ENCODE peak calls at places on chromosomes 6 and 20, in seven cellular contexts. One of them, this sample, is unnamed.
A peak's percentile ranks its signal among the peaks of the same experiment; 100 is the strongest.

GRCh38 chr6:75693534-75693933 is 55.5 kb upstream of the MYO6 start:
- DNase-seq in spleen: no peak
- DNase-seq in breast epithelium: no peak
- DNase-seq in Peyer's patch: no peak
- DNase-seq in heart left ventricle: no peak
- DNase-seq in A549: no peak
- DNase-seq in suprapubic skin: no peak
- DNase-seq in this sample: no peak

GRCh38 chr6:13303668-13304017 is 24.7 kb downstream of the TBC1D7 start:
- DNase-seq in Peyer's patch: peak; percentile 74
- DNase-seq in suprapubic skin: peak; percentile 83
- DNase-seq in A549: no peak
- DNase-seq in heart left ventricle: peak; percentile 87
- DNase-seq in breast epithelium: peak; percentile 30
- DNase-seq in spleen: peak; percentile 88
- DNase-seq in this sample: no peak

GRCh38 chr6:12344949-12345693 is 55.0 kb downstream of the EDN1 start:
- DNase-seq in A549: no peak
- DNase-seq in Peyer's patch: no peak
- DNase-seq in suprapubic skin: no peak
- DNase-seq in breast epithelium: no peak
- DNase-seq in spleen: no peak
- DNase-seq in heart left ventricle: no peak
- DNase-seq in this sample: no peak

GRCh38 chr6:43280234-43280633 is 17.8 kb upstream of the SLC22A7 start:
- DNase-seq in A549: no peak
- DNase-seq in suprapubic skin: no peak
- DNase-seq in breast epithelium: no peak
- DNase-seq in Peyer's patch: no peak
- DNase-seq in spleen: no peak
- DNase-seq in heart left ventricle: peak; percentile 31
- DNase-seq in this sample: no peak

GRCh38 chr6:48881551-48881950 is 581.5 kb downstream of the MMUT start:
- DNase-seq in suprapubic skin: no peak
- DNase-seq in breast epithelium: no peak
- DNase-seq in heart left ventricle: no peak
- DNase-seq in spleen: no peak
- DNase-seq in A549: no peak
- DNase-seq in Peyer's patch: no peak
- DNase-seq in this sample: no peak

GRCh38 chr20:45951474-45951873 is 17.0 kb downstream of the PCIF1 start:
- DNase-seq in suprapubic skin: no peak
- DNase-seq in breast epithelium: no peak
- DNase-seq in spleen: no peak
- DNase-seq in Peyer's patch: no peak
- DNase-seq in heart left ventricle: no peak
- DNase-seq in A549: no peak
- DNase-seq in this sample: no peak

GRCh38 chr6:16700202-16700997 is 60.9 kb downstream of the ATXN1 start:
- DNase-seq in heart left ventricle: no peak
- DNase-seq in spleen: no peak
- DNase-seq in breast epithelium: no peak
- DNase-seq in A549: no peak
- DNase-seq in Peyer's patch: no peak
- DNase-seq in suprapubic skin: no peak
- DNase-seq in this sample: no peak

GRCh38 chr20:48189177-48189576 is 403.9 kb upstream of the SULF2 start:
- DNase-seq in suprapubic skin: no peak
- DNase-seq in Peyer's patch: no peak
- DNase-seq in breast epithelium: no peak
- DNase-seq in spleen: no peak
- DNase-seq in A549: peak; percentile 28
- DNase-seq in heart left ventricle: no peak
- DNase-seq in this sample: no peak

GRCh38 chr6:73704260-73704659 is 8.3 kb downstream of the CD109 start:
- DNase-seq in suprapubic skin: peak; percentile 80
- DNase-seq in breast epithelium: peak; percentile 26
- DNase-seq in heart left ventricle: no peak
- DNase-seq in spleen: no peak
- DNase-seq in A549: peak; percentile 38
- DNase-seq in Peyer's patch: no peak
- DNase-seq in this sample: no peak

GRCh38 chr6:21992178-21992967 is 304.5 kb downstream of the PRL start:
- DNase-seq in heart left ventricle: no peak
- DNase-seq in A549: no peak
- DNase-seq in Peyer's patch: no peak
- DNase-seq in suprapubic skin: no peak
- DNase-seq in breast epithelium: no peak
- DNase-seq in spleen: no peak
- DNase-seq in this sample: peak; percentile 25

GRCh38 chr6:39790772-39791171 is 1.4 kb upstream of the DAAM2 start:
- DNase-seq in breast epithelium: no peak
- DNase-seq in Peyer's patch: no peak
- DNase-seq in heart left ventricle: no peak
- DNase-seq in suprapubic skin: no peak
- DNase-seq in A549: no peak
- DNase-seq in spleen: no peak
- DNase-seq in this sample: no peak

GRCh38 chr6:39791311-39791710 is 865 bp upstream of the DAAM2 start:
- DNase-seq in Peyer's patch: no peak
- DNase-seq in suprapubic skin: no peak
- DNase-seq in breast epithelium: no peak
- DNase-seq in spleen: no peak
- DNase-seq in A549: no peak
- DNase-seq in heart left ventricle: no peak
- DNase-seq in this sample: no peak

GRCh38 chr6:39792501-39793450 is 600 bp downstream of the DAAM2 start:
- DNase-seq in Peyer's patch: no peak
- DNase-seq in suprapubic skin: no peak
- DNase-seq in breast epithelium: no peak
- DNase-seq in spleen: no peak
- DNase-seq in heart left ventricle: peak; percentile 66
- DNase-seq in A549: no peak
- DNase-seq in this sample: no peak

GRCh38 chr6:39793528-39793927 is 1.4 kb downstream of the DAAM2 start:
- DNase-seq in A549: no peak
- DNase-seq in Peyer's patch: no peak
- DNase-seq in breast epithelium: no peak
- DNase-seq in heart left ventricle: no peak
- DNase-seq in spleen: no peak
- DNase-seq in suprapubic skin: peak; percentile 34
- DNase-seq in this sample: no peak

DNA sequence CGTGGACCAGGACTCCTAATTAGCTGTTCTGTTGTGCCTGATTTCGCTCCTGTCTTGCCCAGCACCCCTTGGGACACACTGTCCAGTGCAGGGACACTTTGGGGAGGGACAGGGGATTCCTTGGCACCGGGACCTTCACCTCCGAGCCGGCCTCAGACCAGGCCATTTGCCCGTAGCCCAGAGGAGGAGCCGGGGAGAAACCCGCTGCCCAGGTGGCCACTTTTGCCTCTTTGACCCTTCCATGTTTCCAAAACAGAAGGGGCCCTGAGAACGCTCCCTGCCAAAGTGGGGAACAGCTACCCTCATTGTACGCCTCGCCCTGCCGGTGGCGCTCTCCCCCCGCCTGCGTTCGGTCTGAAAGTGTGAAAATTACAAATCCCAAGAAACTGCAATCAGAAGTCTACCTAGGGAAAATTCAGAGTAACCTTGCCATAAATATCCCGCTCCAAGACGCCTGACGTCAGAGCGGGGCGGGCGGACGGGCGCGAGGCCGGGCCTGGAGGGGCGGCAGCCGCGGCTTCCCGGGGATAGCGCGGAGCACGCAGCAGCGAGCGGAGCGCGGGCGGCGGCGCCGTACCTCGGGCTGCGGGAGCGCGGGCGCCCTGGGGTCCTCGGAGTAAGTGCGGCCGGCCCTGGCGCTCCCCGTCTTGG is at the start of gene DAAM2:
- DNase-seq in Peyer's patch: no peak
- DNase-seq in A549: no peak
- DNase-seq in heart left ventricle: peak; percentile 85
- DNase-seq in breast epithelium: peak; percentile 32
- DNase-seq in suprapubic skin: no peak
- DNase-seq in spleen: peak; percentile 80
- DNase-seq in this sample: no peak
- TF ChIP-seq POLR2A in Peyer's patch: no peak
- TF ChIP-seq POLR2A in A549: no peak
- TF ChIP-seq POLR2A in heart left ventricle: peak; percentile 74
- TF ChIP-seq POLR2A in breast epithelium: no peak
- TF ChIP-seq POLR2A in suprapubic skin: no peak
- TF ChIP-seq POLR2A in spleen: no peak
- TF ChIP-seq POLR2A in this sample: peak; percentile 12

DNA sequence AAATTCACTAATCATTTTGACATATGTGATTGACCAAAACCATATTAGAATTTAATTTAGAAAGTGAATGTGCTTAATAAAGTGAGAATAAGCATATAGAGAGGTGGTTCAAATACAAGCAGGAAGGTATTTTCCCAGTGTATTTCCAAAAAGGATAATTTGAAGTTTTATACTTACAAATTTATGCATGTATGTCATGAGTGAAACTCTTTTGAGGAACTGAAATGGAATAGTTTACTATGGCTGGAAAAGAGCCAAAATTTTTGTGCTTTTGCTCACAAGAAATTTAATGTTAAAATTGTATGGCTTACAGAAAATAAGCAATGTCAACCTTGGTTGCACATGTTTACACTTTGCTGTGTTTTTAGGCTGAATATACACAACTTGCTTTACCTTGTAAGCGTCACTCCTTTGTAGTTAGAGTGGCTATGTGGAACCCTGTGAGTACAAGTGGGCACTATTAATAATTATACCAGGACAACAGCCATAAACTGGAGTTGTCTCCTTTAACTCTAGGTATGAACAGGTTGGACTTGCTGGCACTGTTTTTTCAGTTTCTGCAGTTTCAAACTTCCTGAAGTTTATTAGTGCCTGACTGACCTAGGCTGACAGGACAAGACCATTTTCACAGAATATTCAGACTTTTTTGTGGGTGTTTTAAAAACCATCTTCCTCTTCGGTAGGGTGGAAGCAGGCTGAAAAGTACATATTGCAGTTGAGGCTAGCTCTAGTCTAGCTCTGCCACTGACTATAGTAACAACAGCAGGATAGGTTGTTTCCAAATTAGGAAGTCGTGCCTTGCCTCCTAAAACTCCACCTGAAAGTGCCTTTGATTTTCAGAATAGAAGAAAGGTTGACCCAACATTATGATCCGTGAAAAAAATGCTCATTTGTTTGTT is 6.0 kb downstream of the AFDN start:
- DNase-seq in breast epithelium: no peak
- DNase-seq in suprapubic skin: no peak
- DNase-seq in A549: no peak
- DNase-seq in heart left ventricle: no peak
- DNase-seq in Peyer's patch: no peak
- DNase-seq in spleen: no peak
- DNase-seq in this sample: no peak
- TF ChIP-seq POLR2A in breast epithelium: no peak
- TF ChIP-seq POLR2A in suprapubic skin: no peak
- TF ChIP-seq POLR2A in A549: no peak
- TF ChIP-seq POLR2A in heart left ventricle: no peak
- TF ChIP-seq POLR2A in Peyer's patch: no peak
- TF ChIP-seq POLR2A in spleen: no peak
- TF ChIP-seq POLR2A in this sample: no peak

DNA sequence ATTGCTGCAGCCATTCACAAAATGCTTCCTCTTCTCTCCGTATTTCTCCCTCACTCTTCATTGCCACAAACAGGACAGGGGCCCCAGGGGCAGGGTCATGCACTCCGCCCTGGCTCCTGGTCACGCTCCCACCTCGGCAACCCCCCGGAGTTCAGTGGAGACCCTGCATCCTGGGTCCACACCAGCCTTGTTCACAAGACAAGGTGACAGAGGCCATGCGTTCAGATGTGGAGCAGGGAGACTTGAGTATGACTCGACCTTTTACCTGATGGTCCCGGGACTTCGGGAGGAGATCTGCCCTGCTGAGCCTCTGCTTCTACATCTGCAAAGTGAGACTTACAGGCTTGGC is 49.4 kb downstream of the ANKRD60 start:
- DNase-seq in heart left ventricle: no peak
- DNase-seq in breast epithelium: no peak
- DNase-seq in suprapubic skin: no peak
- DNase-seq in spleen: no peak
- DNase-seq in Peyer's patch: no peak
- DNase-seq in A549: no peak
- DNase-seq in this sample: no peak
- TF ChIP-seq POLR2A in heart left ventricle: no peak
- TF ChIP-seq POLR2A in breast epithelium: no peak
- TF ChIP-seq POLR2A in suprapubic skin: no peak
- TF ChIP-seq POLR2A in spleen: no peak
- TF ChIP-seq POLR2A in Peyer's patch: no peak
- TF ChIP-seq POLR2A in A549: no peak
- TF ChIP-seq POLR2A in this sample: no peak

GRCh38 chr20:49712918-49713778 is 530 bp downstream of the B4GALT5 start:
- DNase-seq in A549: peak; percentile 27
- DNase-seq in Peyer's patch: no peak
- DNase-seq in heart left ventricle: peak; percentile 74
- DNase-seq in suprapubic skin: peak; percentile 81
- DNase-seq in spleen: peak; percentile 88
- DNase-seq in breast epithelium: peak; percentile 26
- DNase-seq in this sample: peak; percentile 36

GRCh38 chr20:49713779-49714712 is at the start of gene B4GALT5:
- DNase-seq in spleen: peak; percentile 93
- DNase-seq in breast epithelium: peak; percentile 28
- DNase-seq in suprapubic skin: peak; percentile 84
- DNase-seq in Peyer's patch: peak; percentile 55
- DNase-seq in A549: peak; percentile 41
- DNase-seq in heart left ventricle: peak; percentile 88
- DNase-seq in this sample: peak; percentile 62

GRCh38 chr20:49712118-49712517 is 1.6 kb downstream of the B4GALT5 start:
- DNase-seq in A549: no peak
- DNase-seq in Peyer's patch: no peak
- DNase-seq in breast epithelium: no peak
- DNase-seq in heart left ventricle: no peak
- DNase-seq in suprapubic skin: no peak
- DNase-seq in spleen: no peak
- DNase-seq in this sample: no peak

GRCh38 chr20:49715466-49715865 is 1.8 kb upstream of the B4GALT5 start:
- DNase-seq in suprapubic skin: no peak
- DNase-seq in breast epithelium: no peak
- DNase-seq in Peyer's patch: no peak
- DNase-seq in spleen: no peak
- DNase-seq in A549: no peak
- DNase-seq in heart left ventricle: no peak
- DNase-seq in this sample: no peak

DNA sequence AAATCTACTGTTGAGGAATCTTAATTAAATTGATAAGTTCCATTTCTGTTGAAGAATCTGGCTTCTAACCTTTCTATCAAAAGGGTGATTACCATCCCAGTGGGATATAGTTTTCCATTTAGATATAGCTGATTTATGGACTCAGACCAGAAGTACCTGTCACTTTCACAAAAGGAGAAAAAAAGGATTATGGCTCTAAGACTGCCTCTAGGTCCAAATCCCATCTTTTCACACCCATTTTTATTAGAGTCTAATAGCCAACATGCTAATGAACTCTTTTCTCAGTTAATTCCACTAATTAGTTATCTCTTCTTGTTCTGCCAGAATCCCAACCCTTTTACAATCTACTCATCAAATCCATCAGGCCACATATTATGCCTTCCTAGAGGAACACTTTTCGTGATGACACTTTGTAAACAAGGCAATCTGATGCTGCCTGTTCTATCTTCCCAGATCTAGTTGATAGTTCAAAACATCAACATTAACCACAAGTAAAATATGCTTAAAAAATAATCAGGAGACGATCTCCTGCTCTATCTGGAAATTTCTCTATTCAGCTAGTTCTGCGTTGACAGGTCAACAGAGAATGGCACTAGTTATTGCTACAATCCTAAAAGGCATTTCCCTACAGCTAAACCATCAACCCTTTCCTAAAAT is 2.2 kb downstream of the B4GALT5 start:
- DNase-seq in heart left ventricle: no peak
- DNase-seq in suprapubic skin: no peak
- DNase-seq in spleen: no peak
- DNase-seq in Peyer's patch: no peak
- DNase-seq in breast epithelium: no peak
- DNase-seq in A549: no peak
- DNase-seq in this sample: no peak
- TF ChIP-seq POLR2A in heart left ventricle: no peak
- TF ChIP-seq POLR2A in suprapubic skin: no peak
- TF ChIP-seq POLR2A in spleen: no peak
- TF ChIP-seq POLR2A in Peyer's patch: no peak
- TF ChIP-seq POLR2A in breast epithelium: no peak
- TF ChIP-seq POLR2A in A549: no peak
- TF ChIP-seq POLR2A in this sample: no peak

This sample was measured in H54.